ENCODE peak calls at places on chromosomes 16 and 17, in eight cellular contexts. One of them, this sample, is unnamed.

GRCh38 chr16:27985981-27986380 is 77.5 kb downstream of the GSG1L start:
- DNase-seq in nephron progenitor cell: no peak
- DNase-seq in left ventricle myocardium inferior: no peak
- DNase-seq in GM12878: no peak
- DNase-seq in HCT116: no peak
- DNase-seq in uterus: no peak
- DNase-seq in ascending aorta: peak; percentile 34
- DNase-seq in heart left ventricle: no peak
- DNase-seq in this sample: no peak

GRCh38 chr16:57621521-57622268 is 6.7 kb upstream of the ADGRG1 start:
- DNase-seq in left ventricle myocardium inferior: no peak
- DNase-seq in HCT116: no peak
- DNase-seq in GM12878: no peak
- DNase-seq in nephron progenitor cell: no peak
- DNase-seq in uterus: no peak
- DNase-seq in ascending aorta: no peak
- DNase-seq in heart left ventricle: no peak
- DNase-seq in this sample: peak; percentile 77

GRCh38 chr17:31067699-31068184 is 27.0 kb upstream of the NF1 start:
- DNase-seq in ascending aorta: no peak
- DNase-seq in HCT116: peak; percentile 34
- DNase-seq in GM12878: no peak
- DNase-seq in nephron progenitor cell: no peak
- DNase-seq in uterus: no peak
- DNase-seq in left ventricle myocardium inferior: no peak
- DNase-seq in heart left ventricle: no peak
- DNase-seq in this sample: peak; percentile 87

GRCh38 chr16:21301895-21302291 is 23.8 kb upstream of the CRYM start:
- DNase-seq in ascending aorta: no peak
- DNase-seq in HCT116: no peak
- DNase-seq in left ventricle myocardium inferior: no peak
- DNase-seq in uterus: no peak
- DNase-seq in heart left ventricle: no peak
- DNase-seq in nephron progenitor cell: no peak
- DNase-seq in GM12878: no peak
- DNase-seq in this sample: no peak

GRCh38 chr17:38871247-38871991 is 1.6 kb downstream of the LASP1 start:
- DNase-seq in uterus: peak; percentile 75
- DNase-seq in heart left ventricle: peak; percentile 58
- DNase-seq in HCT116: no peak
- DNase-seq in ascending aorta: peak; percentile 83
- DNase-seq in GM12878: peak; percentile 45
- DNase-seq in nephron progenitor cell: peak; percentile 47
- DNase-seq in left ventricle myocardium inferior: peak; percentile 50
- DNase-seq in this sample: peak; percentile 87

GRCh38 chr17:73729101-73729500 is 84.9 kb upstream of the SDK2 start:
- DNase-seq in left ventricle myocardium inferior: no peak
- DNase-seq in HCT116: no peak
- DNase-seq in nephron progenitor cell: no peak
- DNase-seq in uterus: no peak
- DNase-seq in heart left ventricle: no peak
- DNase-seq in GM12878: no peak
- DNase-seq in ascending aorta: no peak
- DNase-seq in this sample: no peak

GRCh38 chr17:27651411-27652345 is 20.7 kb downstream of the LGALS9 start:
- DNase-seq in ascending aorta: peak; percentile 76
- DNase-seq in GM12878: no peak
- DNase-seq in HCT116: no peak
- DNase-seq in left ventricle myocardium inferior: peak; percentile 64
- DNase-seq in nephron progenitor cell: peak; percentile 75
- DNase-seq in uterus: peak; percentile 71
- DNase-seq in heart left ventricle: peak; percentile 64
- DNase-seq in this sample: peak; percentile 55

GRCh38 chr17:53818271-53818670 is 4.5 kb upstream of the KIF2B start:
- DNase-seq in nephron progenitor cell: no peak
- DNase-seq in uterus: no peak
- DNase-seq in ascending aorta: no peak
- DNase-seq in left ventricle myocardium inferior: no peak
- DNase-seq in heart left ventricle: no peak
- DNase-seq in HCT116: no peak
- DNase-seq in GM12878: no peak
- DNase-seq in this sample: no peak

GRCh38 chr17:8488931-8489330 is 53.2 kb downstream of the NDEL1 start:
- DNase-seq in HCT116: no peak
- DNase-seq in nephron progenitor cell: no peak
- DNase-seq in GM12878: no peak
- DNase-seq in heart left ventricle: peak; percentile 68
- DNase-seq in ascending aorta: peak; percentile 89
- DNase-seq in uterus: peak; percentile 59
- DNase-seq in left ventricle myocardium inferior: peak; percentile 48
- DNase-seq in this sample: peak; percentile 80

GRCh38 chr16:66524601-66525164 is 25.2 kb downstream of the TK2 start:
- DNase-seq in uterus: no peak
- DNase-seq in HCT116: no peak
- DNase-seq in nephron progenitor cell: no peak
- DNase-seq in heart left ventricle: peak; percentile 62
- DNase-seq in ascending aorta: peak; percentile 70
- DNase-seq in GM12878: peak; percentile 85
- DNase-seq in left ventricle myocardium inferior: peak; percentile 31
- DNase-seq in this sample: no peak

GRCh38 chr16:1809281-1809801 is 15.8 kb upstream of the IGFALS start:
- DNase-seq in ascending aorta: no peak
- DNase-seq in heart left ventricle: no peak
- DNase-seq in uterus: no peak
- DNase-seq in left ventricle myocardium inferior: no peak
- DNase-seq in nephron progenitor cell: no peak
- DNase-seq in HCT116: no peak
- DNase-seq in GM12878: no peak
- DNase-seq in this sample: no peak

GRCh38 chr17:78369791-78370381 is 8.6 kb upstream of the PGS1 start:
- DNase-seq in heart left ventricle: no peak
- DNase-seq in nephron progenitor cell: no peak
- DNase-seq in left ventricle myocardium inferior: no peak
- DNase-seq in ascending aorta: no peak
- DNase-seq in uterus: no peak
- DNase-seq in GM12878: no peak
- DNase-seq in HCT116: no peak
- DNase-seq in this sample: no peak

GRCh38 chr17:62004388-62004787 is 60.7 kb downstream of the MED13 start:
- DNase-seq in left ventricle myocardium inferior: no peak
- DNase-seq in HCT116: no peak
- DNase-seq in heart left ventricle: no peak
- DNase-seq in nephron progenitor cell: no peak
- DNase-seq in GM12878: no peak
- DNase-seq in uterus: no peak
- DNase-seq in ascending aorta: no peak
- DNase-seq in this sample: no peak

GRCh38 chr16:84471966-84472365 is 32.5 kb downstream of the MEAK7 start:
- DNase-seq in heart left ventricle: no peak
- DNase-seq in ascending aorta: no peak
- DNase-seq in left ventricle myocardium inferior: no peak
- DNase-seq in nephron progenitor cell: no peak
- DNase-seq in GM12878: no peak
- DNase-seq in HCT116: no peak
- DNase-seq in uterus: no peak
- DNase-seq in this sample: no peak

GRCh38 chr16:86048882-86049585 is 150.1 kb downstream of the IRF8 start:
- DNase-seq in uterus: no peak
- DNase-seq in ascending aorta: no peak
- DNase-seq in HCT116: no peak
- DNase-seq in nephron progenitor cell: no peak
- DNase-seq in GM12878: no peak
- DNase-seq in heart left ventricle: no peak
- DNase-seq in left ventricle myocardium inferior: no peak
- DNase-seq in this sample: no peak

GRCh38 chr16:49019826-49020401 is 261.7 kb downstream of the CBLN1 start:
- DNase-seq in nephron progenitor cell: no peak
- DNase-seq in left ventricle myocardium inferior: no peak
- DNase-seq in ascending aorta: no peak
- DNase-seq in uterus: no peak
- DNase-seq in heart left ventricle: no peak
- DNase-seq in GM12878: no peak
- DNase-seq in HCT116: no peak
- DNase-seq in this sample: no peak

GRCh38 chr17:78655251-78655940 is 78.2 kb upstream of the DNAH17 start:
- DNase-seq in GM12878: no peak
- DNase-seq in left ventricle myocardium inferior: no peak
- DNase-seq in nephron progenitor cell: no peak
- DNase-seq in HCT116: no peak
- DNase-seq in ascending aorta: no peak
- DNase-seq in uterus: no peak
- DNase-seq in heart left ventricle: no peak
- DNase-seq in this sample: no peak

GRCh38 chr16:24875466-24875865 is 29.7 kb downstream of the SLC5A11 start:
- DNase-seq in uterus: no peak
- DNase-seq in GM12878: no peak
- DNase-seq in nephron progenitor cell: no peak
- DNase-seq in left ventricle myocardium inferior: no peak
- DNase-seq in ascending aorta: no peak
- DNase-seq in heart left ventricle: no peak
- DNase-seq in HCT116: no peak
- DNase-seq in this sample: no peak

GRCh38 chr17:29584452-29585079 is 4.9 kb downstream of the GIT1 start:
- DNase-seq in GM12878: no peak
- DNase-seq in ascending aorta: no peak
- DNase-seq in uterus: no peak
- DNase-seq in left ventricle myocardium inferior: peak; percentile 55
- DNase-seq in heart left ventricle: peak; percentile 63
- DNase-seq in nephron progenitor cell: peak; percentile 7
- DNase-seq in HCT116: no peak
- DNase-seq in this sample: no peak

GRCh38 chr17:41967141-41967920 is 736 bp downstream of the CNP start:
- DNase-seq in uterus: no peak
- DNase-seq in HCT116: peak; percentile 4
- DNase-seq in heart left ventricle: peak; percentile 44
- DNase-seq in ascending aorta: no peak
- DNase-seq in nephron progenitor cell: no peak
- DNase-seq in left ventricle myocardium inferior: peak; percentile 29
- DNase-seq in GM12878: no peak
- DNase-seq in this sample: peak; percentile 39

GRCh38 chr16:50837324-50837723 is 95.4 kb downstream of the CYLD start:
- DNase-seq in HCT116: no peak
- DNase-seq in uterus: no peak
- DNase-seq in left ventricle myocardium inferior: no peak
- DNase-seq in GM12878: no peak
- DNase-seq in nephron progenitor cell: no peak
- DNase-seq in ascending aorta: no peak
- DNase-seq in heart left ventricle: no peak
- DNase-seq in this sample: no peak

GRCh38 chr17:42891539-42892152 is 9.0 kb upstream of the G6PC1 start:
- DNase-seq in nephron progenitor cell: peak; percentile 41
- DNase-seq in GM12878: no peak
- DNase-seq in HCT116: no peak
- DNase-seq in uterus: peak; percentile 46
- DNase-seq in heart left ventricle: peak; percentile 80
- DNase-seq in ascending aorta: peak; percentile 75
- DNase-seq in left ventricle myocardium inferior: peak; percentile 69
- DNase-seq in this sample: no peak

GRCh38 chr17:75856062-75856681 is 1.0 kb upstream of the WBP2 start:
- DNase-seq in HCT116: no peak
- DNase-seq in nephron progenitor cell: no peak
- DNase-seq in ascending aorta: no peak
- DNase-seq in heart left ventricle: no peak
- DNase-seq in GM12878: no peak
- DNase-seq in uterus: no peak
- DNase-seq in left ventricle myocardium inferior: no peak
- DNase-seq in this sample: no peak
- TF ChIP-seq CTCF in HCT116: peak; percentile 5
- TF ChIP-seq CTCF in nephron progenitor cell: peak; percentile 38
- TF ChIP-seq CTCF in ascending aorta: no peak
- TF ChIP-seq CTCF in heart left ventricle: no peak
- TF ChIP-seq CTCF in GM12878: no peak
- TF ChIP-seq CTCF in uterus: no peak
- TF ChIP-seq CTCF in left ventricle myocardium inferior: no peak
- TF ChIP-seq CTCF in this sample: peak; percentile 14

DNA sequence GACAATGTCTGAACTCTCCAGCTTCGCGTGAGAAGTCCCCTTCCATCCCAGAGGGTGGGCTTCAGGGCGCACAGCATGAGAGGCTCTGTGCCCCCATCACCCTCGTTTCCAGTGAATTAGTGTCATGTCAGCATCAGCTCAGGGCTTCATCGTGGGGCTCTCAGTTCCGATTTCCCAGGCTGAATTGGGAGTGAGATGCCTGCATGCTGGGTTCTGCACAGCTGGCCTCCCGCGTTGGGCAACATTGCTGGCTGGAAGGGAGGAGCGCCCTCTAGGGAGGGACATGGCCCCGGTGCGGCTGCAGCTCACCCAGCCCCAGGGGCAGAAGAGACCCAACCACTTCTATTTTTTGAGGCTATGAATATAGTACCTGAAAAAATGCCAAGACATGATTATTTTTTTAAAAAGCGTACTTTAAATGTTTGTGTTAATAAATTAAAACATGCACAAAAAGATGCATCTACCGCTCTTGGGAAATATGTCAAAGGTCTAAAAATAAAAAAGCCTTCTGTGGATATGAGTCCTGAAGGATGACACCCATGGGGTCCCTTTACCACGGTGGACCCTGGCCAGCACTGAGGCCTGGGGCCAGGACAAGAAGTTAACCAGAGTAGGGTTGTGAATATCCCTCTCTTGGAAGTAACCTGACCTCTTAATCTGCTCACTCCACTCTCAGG is 10.5 kb upstream of the ITGAD start:
- DNase-seq in nephron progenitor cell: peak; percentile 77
- DNase-seq in HCT116: peak; percentile 33
- DNase-seq in uterus: peak; percentile 23
- DNase-seq in heart left ventricle: peak; percentile 77
- DNase-seq in left ventricle myocardium inferior: peak; percentile 63
- DNase-seq in GM12878: no peak
- DNase-seq in ascending aorta: peak; percentile 79
- DNase-seq in this sample: peak; percentile 60
- TF ChIP-seq CTCF in nephron progenitor cell: peak; percentile 78
- TF ChIP-seq CTCF in HCT116: peak; percentile 93
- TF ChIP-seq CTCF in uterus: no peak
- TF ChIP-seq CTCF in heart left ventricle: peak; percentile 45
- TF ChIP-seq CTCF in left ventricle myocardium inferior: peak; percentile 78
- TF ChIP-seq CTCF in GM12878: peak; percentile 78
- TF ChIP-seq CTCF in ascending aorta: no peak
- TF ChIP-seq CTCF in this sample: peak; percentile 65

DNA sequence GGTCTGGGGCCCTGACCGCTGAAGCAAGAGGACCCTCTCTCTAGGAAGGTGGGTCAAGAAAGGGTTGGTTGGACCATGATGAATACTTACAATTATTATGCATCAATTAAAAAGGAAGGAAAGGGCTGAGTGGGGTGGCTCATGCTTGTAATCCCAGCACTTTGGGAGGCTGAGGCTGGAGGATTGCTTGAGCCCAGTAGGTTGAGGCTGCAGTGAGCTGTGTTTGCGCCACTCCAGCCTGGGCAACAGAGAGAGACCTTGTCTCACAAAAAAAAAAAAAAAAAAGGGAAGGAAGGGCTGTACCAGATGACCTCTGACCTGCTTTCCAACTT is 393 bp upstream of the GFAP start:
- DNase-seq in heart left ventricle: no peak
- DNase-seq in GM12878: no peak
- DNase-seq in HCT116: no peak
- DNase-seq in nephron progenitor cell: no peak
- DNase-seq in ascending aorta: no peak
- DNase-seq in left ventricle myocardium inferior: no peak
- DNase-seq in uterus: no peak
- DNase-seq in this sample: no peak
- TF ChIP-seq CTCF in heart left ventricle: no peak
- TF ChIP-seq CTCF in GM12878: no peak
- TF ChIP-seq CTCF in HCT116: no peak
- TF ChIP-seq CTCF in nephron progenitor cell: no peak
- TF ChIP-seq CTCF in ascending aorta: no peak
- TF ChIP-seq CTCF in left ventricle myocardium inferior: no peak
- TF ChIP-seq CTCF in uterus: no peak
- TF ChIP-seq CTCF in this sample: no peak

GRCh38 chr17:1998426-1998784 is 26.7 kb downstream of the RTN4RL1 start:
- DNase-seq in left ventricle myocardium inferior: no peak
- DNase-seq in heart left ventricle: no peak
- DNase-seq in HCT116: no peak
- DNase-seq in GM12878: no peak
- DNase-seq in uterus: no peak
- DNase-seq in ascending aorta: no peak
- DNase-seq in nephron progenitor cell: no peak
- DNase-seq in this sample: no peak
- TF ChIP-seq CTCF in left ventricle myocardium inferior: no peak
- TF ChIP-seq CTCF in heart left ventricle: no peak
- TF ChIP-seq CTCF in HCT116: no peak
- TF ChIP-seq CTCF in GM12878: no peak
- TF ChIP-seq CTCF in uterus: no peak
- TF ChIP-seq CTCF in ascending aorta: no peak
- TF ChIP-seq CTCF in nephron progenitor cell: no peak
- TF ChIP-seq CTCF in this sample: no peak